ENCODE peak calls at places on chromosomes 13 and 19, in four cellular contexts. Q, C, Z and I are unnamed samples.
A peak's percentile ranks its signal among the peaks of the same experiment; 100 is the strongest.

GRCh38 chr19:52945652-52946321 is 16.9 kb downstream of the ZNF816 start:
- DNase-seq in Q (no peak), C (no peak), Z (no peak), I (no peak)

GRCh38 chr19:5628470-5628869 is 5.6 kb downstream of the SAFB start:
- DNase-seq in Q (no peak), C (peak; percentile 27), Z (no peak), I (no peak)

GRCh38 chr13:111058796-111059506 is 56.2 kb upstream of the ARHGEF7 start:
- DNase-seq in Q (no peak), C (no peak), Z (no peak), I (no peak)

GRCh38 chr19:37492213-37492612 is 14.5 kb upstream of the ZNF793 start:
- DNase-seq in Q (no peak), C (no peak), Z (no peak), I (no peak)

GRCh38 chr13:23947893-23948292 is 50.6 kb upstream of the C1QTNF9B start:
- DNase-seq in Q (no peak), C (no peak), Z (no peak), I (no peak)

GRCh38 chr19:49430678-49431329 is 5.6 kb downstream of the GFY start:
- DNase-seq in Q (no peak), C (no peak), Z (no peak), I (no peak)

GRCh38 chr13:94712287-94712811 is at the start of gene SOX21:
- DNase-seq in Q (no peak), C (no peak), Z (no peak), I (no peak)

GRCh38 chr13:30908416-30908980 is 2.4 kb downstream of the MEDAG start:
- DNase-seq in Q (no peak), C (no peak), Z (peak; percentile 47), I (no peak)

GRCh38 chr13:114124921-114125320 is 7.5 kb downstream of the RASA3 start:
- DNase-seq in Q (no peak), C (peak; percentile 88), Z (no peak), I (no peak)

GRCh38 chr13:101916108-101916757 is 463.8 kb downstream of the ITGBL1 start:
- DNase-seq in Q (no peak), C (peak; percentile 43), Z (peak; percentile 38), I (no peak)

GRCh38 chr13:99956473-99957349 is 14.9 kb downstream of the ZIC5 start:
- DNase-seq in Q (no peak), C (no peak), Z (no peak), I (no peak)

GRCh38 chr13:77833331-77833863 is 85.2 kb downstream of the EDNRB start:
- DNase-seq in Q (no peak), C (peak; percentile 61), Z (no peak), I (no peak)

GRCh38 chr13:48579167-48579918 is 46.5 kb upstream of the RCBTB2 start:
- DNase-seq in Q (no peak), C (no peak), Z (no peak), I (no peak)

GRCh38 chr19:1575323-1576241 is 7.5 kb upstream of the MEX3D start:
- DNase-seq in Q (no peak), C (no peak), Z (no peak), I (no peak)

GRCh38 chr13:77878186-77878585 is 40.4 kb downstream of the EDNRB start:
- DNase-seq in Q (no peak), C (no peak), Z (no peak), I (no peak)

GRCh38 chr13:75417006-75417384 is 65.0 kb downstream of the TBC1D4 start:
- DNase-seq in Q (no peak), C (no peak), Z (no peak), I (no peak)

GRCh38 chr19:33063356-33064116 is 1.2 kb downstream of the RHPN2 start:
- DNase-seq in Q (no peak), C (peak; percentile 28), Z (no peak), I (no peak)

GRCh38 chr13:100694722-100695644 is 20.4 kb upstream of the TMTC4 start:
- DNase-seq in Q (no peak), C (peak; percentile 67), Z (no peak), I (no peak)

GRCh38 chr13:33401238-33401637 is 115.7 kb upstream of the STARD13 start:
- DNase-seq in Q (no peak), C (no peak), Z (no peak), I (no peak)

GRCh38 chr19:46491975-46492682 is 3.5 kb downstream of the PNMA8B start:
- DNase-seq in Q (no peak), C (no peak), Z (no peak), I (no peak)

GRCh38 chr19:3642987-3643386 is 16.4 kb upstream of the CACTIN start:
- DNase-seq in Q (no peak), C (no peak), Z (no peak), I (no peak)

GRCh38 chr13:72255908-72256307 is 388.9 kb upstream of the DACH1 start:
- DNase-seq in Q (no peak), C (peak; percentile 55), Z (no peak), I (no peak)

GRCh38 chr19:17125728-17126677 is 50.4 kb downstream of the MYO9B start:
- DNase-seq in Q (peak; percentile 52), C (peak; percentile 62), Z (peak; percentile 62), I (peak; percentile 88)

GRCh38 chr13:24052547-24052981 is 108.0 kb upstream of the SPATA13 start:
- DNase-seq in Q (no peak), C (peak; percentile 9), Z (no peak), I (no peak)

GRCh38 chr13:58160980-58161379 is 529.4 kb downstream of the PCDH17 start:
- DNase-seq in Q (no peak), C (no peak), Z (no peak), I (no peak)

GRCh38 chr13:98557934-98558630 is 18.8 kb downstream of the STK24 start:
- DNase-seq in Q (no peak), C (peak; percentile 75), Z (no peak), I (no peak)

GRCh38 chr19:40236026-40236355 is 9.5 kb upstream of the CCNP start:
- DNase-seq in Q (no peak), C (no peak), Z (no peak), I (no peak)

GRCh38 chr13:64274481-64275217 is 2859.0 kb upstream of the PCDH20 start:
- DNase-seq in Q (no peak), C (peak; percentile 22), Z (no peak), I (no peak)

GRCh38 chr13:95660981-95661581 is 15.9 kb upstream of the DNAJC3 start:
- DNase-seq in Q (no peak), C (peak; percentile 42), Z (no peak), I (no peak)

GRCh38 chr19:31348416-31349159 is 648 bp downstream of the TSHZ3 start:
- DNase-seq in Q (no peak), C (peak; percentile 51), Z (peak; percentile 41), I (no peak)

GRCh38 chr13:24459234-24459633 is 53.3 kb downstream of the PARP4 start:
- DNase-seq in Q (no peak), C (peak; percentile 88), Z (no peak), I (no peak)

GRCh38 chr13:97627566-97627965 is 193.6 kb downstream of the RAP2A start:
- DNase-seq in Q (no peak), C (peak; percentile 98), Z (peak; percentile 43), I (no peak)

GRCh38 chr19:35782589-35782988 is 7.2 kb downstream of the ARHGAP33 start:
- DNase-seq in Q (no peak), C (no peak), Z (no peak), I (no peak)